ENCODE peak calls at places on chromosomes 2 and 18, in four cellular contexts. Z, W, S and H are unnamed samples.

GRCh38 chr2:52732849-52733395 is 1034.7 kb upstream of the CHAC2 start:
- DNase-seq in Z (no peak), W (no peak), S (no peak), H (no peak)

GRCh38 chr18:49464718-49465598 is 4.5 kb upstream of the DYM start:
- DNase-seq in Z (peak), W (no peak), S (peak), H (no peak)

GRCh38 chr2:53545159-53546055 is 222.2 kb upstream of the CHAC2 start:
- DNase-seq in Z (no peak), W (no peak), S (no peak), H (no peak)

GRCh38 chr2:172438741-172439508 is 11.5 kb downstream of the ITGA6 start:
- DNase-seq in Z (peak), W (no peak), S (no peak), H (no peak)

GRCh38 chr2:104818249-104818648 is 35.7 kb upstream of the POU3F3 start:
- DNase-seq in Z (no peak), W (no peak), S (no peak), H (no peak)

GRCh38 chr2:102206666-102207341 is 20.0 kb downstream of the IL1RL2 start:
- DNase-seq in Z (no peak), W (no peak), S (no peak), H (no peak)

GRCh38 chr2:217666338-217666737 is 336.5 kb downstream of the TNS1 start:
- DNase-seq in Z (no peak), W (no peak), S (no peak), H (no peak)

GRCh38 chr2:232028631-232029030 is 67.1 kb downstream of the DIS3L2 start:
- DNase-seq in Z (peak), W (no peak), S (no peak), H (no peak)

GRCh38 chr2:25881759-25882158 is 3.5 kb upstream of the ASXL2 start:
- DNase-seq in Z (no peak), W (no peak), S (no peak), H (no peak)

GRCh38 chr18:36610258-36610657 is 218.5 kb downstream of the TPGS2 start:
- DNase-seq in Z (no peak), W (no peak), S (no peak), H (no peak)

GRCh38 chr2:126634273-126634861 is 21.6 kb upstream of the GYPC start:
- DNase-seq in Z (peak), W (no peak), S (no peak), H (no peak)

GRCh38 chr2:20170646-20171250 is 54.2 kb downstream of the SDC1 start:
- DNase-seq in Z (no peak), W (no peak), S (no peak), H (no peak)

GRCh38 chr2:113137827-113138226 is 10.4 kb downstream of the IL1RN start:
- DNase-seq in Z (no peak), W (no peak), S (no peak), H (no peak)

GRCh38 chr18:7272268-7273049 is 41.6 kb downstream of the LRRC30 start:
- DNase-seq in Z (peak), W (no peak), S (no peak), H (no peak)

GRCh38 chr2:144401036-144401435 is 118.9 kb downstream of the ZEB2 start:
- DNase-seq in Z (no peak), W (no peak), S (no peak), H (no peak)

GRCh38 chr2:44083054-44083453 is 85.6 kb upstream of the PPM1B start:
- DNase-seq in Z (no peak), W (no peak), S (no peak), H (no peak)

GRCh38 chr2:16218651-16219050 is 278.3 kb downstream of the MYCN start:
- DNase-seq in Z (no peak), W (no peak), S (no peak), H (no peak)

GRCh38 chr2:239530749-239531316 is 130.0 kb upstream of the HDAC4 start:
- DNase-seq in Z (no peak), W (no peak), S (no peak), H (no peak)

GRCh38 chr2:192265751-192266150 is 71.0 kb upstream of the TMEFF2 start:
- DNase-seq in Z (peak), W (no peak), S (no peak), H (no peak)

GRCh38 chr2:188512456-188512855 is 220.8 kb downstream of the GULP1 start:
- DNase-seq in Z (peak), W (no peak), S (no peak), H (no peak)

GRCh38 chr18:50179465-50179864 is 15.5 kb downstream of the MYO5B start:
- DNase-seq in Z (no peak), W (no peak), S (no peak), H (no peak)

DNA sequence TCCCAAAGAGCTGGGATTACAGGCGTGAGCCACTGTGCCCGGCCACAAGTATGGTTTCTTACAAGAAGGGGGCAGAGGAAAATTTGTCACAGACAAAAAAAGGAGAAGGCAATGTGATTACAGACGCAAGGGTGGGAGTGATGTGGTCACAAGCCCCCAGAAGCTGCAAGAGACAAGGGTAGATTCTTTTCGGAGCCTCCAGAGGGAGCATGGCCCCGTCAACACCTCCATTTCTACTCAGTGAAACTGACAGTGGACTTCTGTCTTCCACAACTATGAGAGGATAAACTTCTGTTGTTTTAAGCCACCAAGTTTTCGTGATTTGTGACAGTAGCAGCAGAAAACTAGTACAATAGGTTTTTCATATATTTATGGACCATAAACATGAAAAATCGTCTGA is 2.1 kb upstream of the TCF7L1 start:
- DNase-seq in Z (peak), W (no peak), S (no peak), H (no peak)
- TF ChIP-seq CTCF in Z (peak), W (peak), S (peak), H (peak)

GRCh38 chr2:236444187-236444586 is 125.4 kb upstream of the ACKR3 start:
- DNase-seq in Z (no peak), W (no peak), S (no peak), H (no peak)

GRCh38 chr2:236440110-236440881 is 129.3 kb upstream of the ACKR3 start:
- DNase-seq in Z (no peak), W (no peak), S (no peak), H (no peak)

GRCh38 chr2:236449167-236449586 is 120.4 kb upstream of the ACKR3 start:
- DNase-seq in Z (no peak), W (no peak), S (no peak), H (no peak)

GRCh38 chr2:236446521-236446920 is 123.1 kb upstream of the ACKR3 start:
- DNase-seq in Z (no peak), W (no peak), S (no peak), H (no peak)

GRCh38 chr2:236445678-236446077 is 123.9 kb upstream of the ACKR3 start:
- DNase-seq in Z (no peak), W (no peak), S (no peak), H (no peak)
- H3K4me3 ChIP-seq in Z (no peak), W (no peak), S (no peak), H (no peak)

GRCh38 chr2:205934443-205934842 is 151.5 kb downstream of the INO80D start:
- DNase-seq in Z (peak), W (no peak), S (no peak), H (no peak)
- TF ChIP-seq CTCF in Z (peak), W (no peak), S (peak), H (peak)

DNA sequence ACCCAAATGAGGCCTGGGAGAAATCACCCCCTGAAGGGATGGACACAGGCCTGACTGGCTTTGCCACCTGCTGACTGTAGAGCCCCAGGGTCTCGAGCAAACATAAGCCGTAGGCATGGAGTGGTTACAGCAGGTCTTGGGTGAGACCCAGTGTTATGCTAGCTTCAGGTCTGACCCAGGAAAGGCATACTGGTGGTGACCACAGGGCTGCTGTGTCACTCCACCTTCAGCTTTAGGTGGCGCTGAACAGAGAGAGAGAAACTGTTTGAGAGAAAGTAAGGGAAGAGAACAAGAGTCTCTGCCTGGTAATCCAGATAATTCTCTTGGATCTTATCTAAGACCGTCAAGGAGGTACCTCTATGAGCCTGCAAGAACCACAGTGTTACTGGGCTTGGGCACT is 1544.2 kb upstream of the TMEFF2 start:
- DNase-seq in Z (no peak), W (no peak), S (no peak), H (no peak)
- H3K4me3 ChIP-seq in Z (no peak), W (no peak), S (no peak), H (no peak)

DNA sequence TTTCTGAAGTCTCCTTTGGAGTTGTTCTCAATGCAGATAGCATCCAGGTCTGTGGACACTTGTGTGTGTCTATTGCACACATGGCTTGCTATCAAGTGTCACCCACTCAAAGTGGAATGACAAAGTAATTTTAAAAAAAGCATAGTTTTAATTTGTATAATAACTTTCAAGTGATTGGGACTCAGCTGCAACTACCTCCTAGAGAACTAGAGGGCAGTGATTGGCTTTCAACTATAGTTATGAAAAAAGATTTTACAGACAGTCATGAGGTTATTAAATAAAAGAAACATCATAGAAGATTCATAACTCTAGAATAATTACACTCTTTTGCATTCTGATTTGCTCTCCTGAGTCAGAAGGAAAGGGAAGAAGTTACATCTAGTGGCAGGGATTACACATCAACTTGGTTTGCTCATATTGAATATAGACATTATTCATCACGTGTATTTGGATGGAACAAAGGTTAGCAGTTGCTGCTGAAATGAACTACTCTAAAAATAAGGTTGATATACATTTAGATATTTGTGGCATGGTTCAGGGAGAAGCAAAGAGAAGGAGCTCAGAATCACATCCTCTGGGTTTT is 4.7 kb downstream of the GPR39 start:
- DNase-seq in Z (no peak), W (no peak), S (no peak), H (no peak)
- TF ChIP-seq CTCF in Z (peak), W (no peak), S (no peak), H (peak)

DNA sequence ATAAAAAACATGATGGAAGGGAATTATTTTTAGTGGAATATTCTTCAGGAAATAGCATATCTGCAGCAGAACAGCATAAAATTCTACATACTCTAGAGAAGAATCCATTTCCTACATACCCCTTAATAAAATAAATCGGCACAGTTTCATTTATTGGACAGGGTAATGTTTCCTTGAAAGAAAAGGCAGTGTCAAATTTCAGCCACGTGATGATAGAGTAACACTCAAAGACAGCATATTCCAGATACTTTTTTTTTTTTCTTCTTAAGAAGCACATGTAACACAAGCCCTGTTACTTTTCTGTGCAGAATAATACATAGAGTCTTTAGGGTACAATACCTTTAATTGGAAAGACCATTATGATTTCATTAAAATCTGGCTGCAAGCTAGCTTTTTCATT is 204.4 kb downstream of the SRBD1 start:
- DNase-seq in Z (peak), W (no peak), S (no peak), H (no peak)
- H3K4me3 ChIP-seq in Z (no peak), W (no peak), S (no peak), H (no peak)

DNA sequence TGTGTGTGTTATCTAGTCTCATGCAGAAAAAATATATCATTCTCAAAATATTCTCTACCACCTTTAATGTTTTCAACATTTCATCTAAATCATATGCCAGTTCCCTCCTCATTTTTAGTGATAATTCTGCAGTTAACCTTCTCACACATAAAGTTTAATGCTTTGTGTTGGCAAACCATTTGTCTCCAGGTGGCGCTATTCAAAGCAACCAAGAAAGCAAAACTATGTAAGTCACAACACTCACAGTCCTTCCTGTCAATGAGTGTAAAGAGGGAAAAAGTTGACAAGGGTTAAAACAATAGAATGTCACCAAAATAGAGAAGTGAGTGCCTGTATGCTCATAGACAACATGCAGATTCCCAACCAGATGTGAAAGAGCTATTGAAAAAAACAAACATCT is 961.6 kb upstream of the LRRTM1 start:
- DNase-seq in Z (peak), W (no peak), S (no peak), H (peak)
- TF ChIP-seq CTCF in Z (no peak), W (no peak), S (no peak), H (peak)

DNA sequence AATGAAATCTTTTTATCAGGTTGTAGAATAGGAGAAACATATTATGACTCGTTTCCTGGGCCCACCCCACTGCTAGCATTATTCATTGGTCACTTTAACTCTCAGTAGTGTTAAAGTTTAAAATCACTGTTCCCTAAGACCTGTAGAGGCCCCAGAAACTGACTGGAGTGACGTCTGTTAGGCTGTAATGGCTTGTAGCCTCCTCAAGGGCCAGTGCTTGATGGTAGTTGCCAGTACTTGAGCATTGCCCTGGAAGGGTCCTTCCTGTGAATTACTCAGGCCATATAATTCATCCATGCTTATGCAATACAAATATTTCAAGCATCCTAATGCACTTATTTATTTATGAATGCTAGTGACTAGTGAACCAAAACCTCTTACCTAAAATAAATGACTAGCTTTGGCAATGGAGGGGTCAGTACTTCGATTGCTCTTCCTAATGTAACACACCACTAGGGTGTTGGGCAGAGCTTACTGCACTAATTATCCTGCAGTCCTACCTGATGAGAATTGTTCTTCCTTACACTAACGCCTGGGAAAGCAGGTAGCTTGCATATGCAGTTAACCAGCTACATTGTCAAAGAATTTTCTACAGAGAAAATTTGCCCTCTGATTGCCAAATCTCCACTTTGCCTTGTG is 31.2 kb downstream of the ARHGAP25 start:
- DNase-seq in Z (peak), W (no peak), S (no peak), H (no peak)
- H3K4me3 ChIP-seq in Z (no peak), W (no peak), S (no peak), H (no peak)

GRCh38 chr2:36545871-36546416 is 52.0 kb downstream of the FEZ2 start:
- DNase-seq in Z (no peak), W (no peak), S (no peak), H (no peak)
- TF ChIP-seq CTCF in Z (no peak), W (no peak), S (no peak), H (no peak)

GRCh38 chr2:197673606-197674005 is 1.8 kb downstream of the RFTN2 start:
- DNase-seq in Z (no peak), W (no peak), S (no peak), H (no peak)
- H3K4me3 ChIP-seq in Z (peak), W (no peak), S (peak), H (no peak)